ENCODE peak calls at places on chromosomes 6 and 20, in ten cellular contexts. Q is A549, J is esophagus muscularis mucosa, L is K562, G is GM12878, P is stomach, W is transverse colon, I is H1, Z is HepG2, F is SK-N-SH. S is an unnamed sample. For H3K4me1 and H3K9me3, the result is how much of the 10 kb centered on the place peaks cover.

GRCh38 chr6:165497472-165497871 is 165.6 kb downstream of the PDE10A start:
- DNase-seq in Q (no peak), J (no peak), L (no peak), G (no peak), P (no peak), W (no peak), I (no peak), Z (no peak), F (no peak), S (no peak)

GRCh38 chr6:124881898-124882579 is 80.2 kb upstream of the RNF217 start:
- DNase-seq in Q (no peak), J (no peak), L (no peak), G (no peak), P (no peak), W (no peak), I (no peak), Z (no peak), F (no peak), S (no peak)

GRCh38 chr6:120279706-120280105 is 930.1 kb upstream of the MAN1A1 start:
- DNase-seq in Q (no peak), J (no peak), L (no peak), G (no peak), P (no peak), W (no peak), I (no peak), Z (no peak), F (no peak), S (no peak)

GRCh38 chr6:104460759-104461530 is 398.8 kb downstream of the HACE1 start:
- DNase-seq in Q (no peak), J (no peak), L (no peak), G (no peak), P (no peak), W (no peak), I (no peak), Z (no peak), F (no peak), S (no peak)

GRCh38 chr20:35171753-35172433 is at the start of gene PROCR:
- DNase-seq in Q (peak), J (peak), L (peak), G (no peak), P (peak), W (peak), I (peak), Z (no peak), F (peak), S (peak)

GRCh38 chr20:32521780-32522524 is 63.2 kb downstream of the NOL4L start:
- DNase-seq in Q (peak), J (no peak), L (peak), G (no peak), P (peak), W (peak), I (peak), Z (peak), F (peak), S (no peak)

GRCh38 chr6:69026243-69026642 is 391.2 kb downstream of the ADGRB3 start:
- DNase-seq in Q (no peak), J (no peak), L (no peak), G (no peak), P (no peak), W (no peak), I (no peak), Z (no peak), F (no peak), S (no peak)

GRCh38 chr6:30893001-30893591 is 8.8 kb downstream of the DDR1 start:
- DNase-seq in Q (no peak), J (no peak), L (no peak), G (no peak), P (no peak), W (no peak), I (no peak), Z (no peak), F (peak), S (no peak)

GRCh38 chr20:36271639-36272546 is 34.2 kb upstream of the DLGAP4 start:
- DNase-seq in Q (no peak), J (no peak), L (no peak), G (no peak), P (no peak), W (no peak), I (no peak), Z (no peak), F (no peak), S (no peak)

GRCh38 chr20:20721489-20721888 is 9.0 kb upstream of the RALGAPA2 start:
- DNase-seq in Q (no peak), J (no peak), L (no peak), G (no peak), P (no peak), W (no peak), I (no peak), Z (no peak), F (no peak), S (no peak)

GRCh38 chr6:28489366-28490190 is 26.0 kb downstream of the GPX6 start:
- DNase-seq in Q (peak), J (peak), L (peak), G (peak), P (peak), W (peak), I (peak), Z (peak), F (peak), S (no peak)

GRCh38 chr20:46123482-46124245 is 5.5 kb downstream of the CD40 start:
- DNase-seq in Q (no peak), J (no peak), L (no peak), G (no peak), P (no peak), W (no peak), I (no peak), Z (no peak), F (no peak), S (no peak)

GRCh38 chr20:55103188-55103587 is 627.8 kb downstream of the DOK5 start:
- DNase-seq in Q (no peak), J (no peak), L (peak), G (no peak), P (peak), W (peak), I (no peak), Z (no peak), F (no peak), S (no peak)

GRCh38 chr6:5112065-5112799 is 27.1 kb downstream of the PPP1R3G start:
- DNase-seq in Q (no peak), J (no peak), L (no peak), G (no peak), P (no peak), W (no peak), I (no peak), Z (no peak), F (no peak), S (no peak)

GRCh38 chr20:48839083-48839482 is 11.3 kb upstream of the PREX1 start:
- DNase-seq in Q (no peak), J (no peak), L (no peak), G (no peak), P (no peak), W (no peak), I (no peak), Z (no peak), F (no peak), S (no peak)

GRCh38 chr6:34546551-34547321 is 9.4 kb downstream of the SPDEF start:
- DNase-seq in Q (peak), J (no peak), L (no peak), G (no peak), P (peak), W (peak), I (no peak), Z (no peak), F (no peak), S (peak)

GRCh38 chr6:38184780-38185080 is 365.2 kb downstream of the ZFAND3 start:
- DNase-seq in Q (no peak), J (no peak), L (no peak), G (no peak), P (no peak), W (no peak), I (peak), Z (no peak), F (peak), S (no peak)

GRCh38 chr6:42315991-42316378 is 98.3 kb upstream of the MRPS10 start:
- DNase-seq in Q (peak), J (no peak), L (no peak), G (no peak), P (no peak), W (peak), I (no peak), Z (peak), F (no peak), S (no peak)
- H3K4me1 ChIP-seq in Q (half or more), J (under half), L (under half), G (under half), P (under half), W (under half), I (under half), Z (under half), F (under half), S (under half)

GRCh38 chr20:31236953-31237352 is 20.5 kb upstream of the DEFB115 start:
- DNase-seq in Q (no peak), J (no peak), L (no peak), G (no peak), P (no peak), W (no peak), I (no peak), Z (no peak), F (no peak), S (no peak)

GRCh38 chr20:31239139-31239538 is 18.3 kb upstream of the DEFB115 start:
- DNase-seq in Q (no peak), J (no peak), L (no peak), G (no peak), P (no peak), W (no peak), I (no peak), Z (no peak), F (no peak), S (no peak)

DNA sequence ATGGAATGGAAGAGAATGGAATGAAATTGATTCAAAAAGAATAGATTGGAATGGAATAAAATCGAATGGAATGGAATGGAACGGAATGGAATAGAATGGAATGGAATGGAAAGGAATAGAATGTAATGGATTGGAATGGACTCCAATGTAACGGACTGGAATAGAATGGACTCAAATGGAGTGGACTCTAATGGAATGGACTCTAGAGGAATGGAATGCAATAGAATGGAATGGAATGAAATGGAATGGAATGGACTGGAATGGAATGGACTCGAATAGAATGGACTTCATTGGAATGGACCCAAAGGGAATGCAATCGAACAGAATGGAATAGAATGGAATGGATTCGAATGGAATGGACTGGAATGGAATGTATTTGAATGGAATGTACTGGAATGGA is 19.7 kb upstream of the DEFB115 start:
- DNase-seq in Q (no peak), J (no peak), L (no peak), G (no peak), P (no peak), W (no peak), I (no peak), Z (no peak), F (no peak), S (no peak)
- H3K9me3 ChIP-seq in Q (under half), J (half or more), L (under half), G (under half), P (half or more), W (under half), I (half or more), Z (half or more), F (under half), S (half or more)

DNA sequence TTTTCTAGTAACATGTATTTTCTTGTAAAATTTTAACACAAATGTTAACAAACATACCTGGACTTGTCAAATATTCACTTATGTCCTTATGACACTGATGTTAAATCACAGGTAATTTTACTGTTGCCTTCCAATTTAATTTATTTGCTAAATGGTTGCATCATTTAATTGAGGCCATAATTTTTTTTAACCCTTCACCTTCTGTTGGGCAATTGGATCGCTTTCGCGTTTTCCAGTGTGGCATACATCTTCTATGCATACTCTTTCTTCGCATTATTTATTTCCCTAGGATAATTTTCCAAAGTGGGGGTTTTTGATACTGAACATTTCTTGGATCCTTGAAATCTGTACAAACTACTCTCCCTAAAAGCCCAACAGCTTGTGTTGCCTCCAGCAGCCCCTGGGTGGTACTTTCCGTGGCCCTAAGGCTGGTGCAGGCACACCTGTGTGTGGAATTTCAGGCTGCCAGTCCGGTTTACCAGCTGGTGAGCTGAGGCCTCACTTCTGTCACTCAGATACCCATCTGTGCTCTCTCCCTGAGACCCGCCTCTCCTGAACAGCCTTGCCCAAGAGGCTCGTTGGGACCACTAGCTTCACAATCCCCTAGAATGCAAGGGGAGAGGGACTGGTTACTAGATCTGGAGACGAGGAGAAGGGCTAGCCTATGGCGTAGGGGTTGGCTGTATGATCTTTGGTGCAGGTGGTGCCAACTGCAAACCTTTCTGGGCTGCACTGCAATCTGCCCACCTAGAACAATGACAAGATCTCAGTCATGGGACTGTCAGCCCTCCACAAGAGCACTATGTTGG is 11.2 kb upstream of the C20orf144 start:
- DNase-seq in Q (no peak), J (no peak), L (no peak), G (no peak), P (peak), W (peak), I (no peak), Z (no peak), F (no peak), S (no peak)
- TF ChIP-seq EP300 in Q (no peak), J (no peak), L (no peak), G (no peak), P (no peak), W (no peak), I (no peak), Z (no peak), F (no peak), S (no peak)

DNA sequence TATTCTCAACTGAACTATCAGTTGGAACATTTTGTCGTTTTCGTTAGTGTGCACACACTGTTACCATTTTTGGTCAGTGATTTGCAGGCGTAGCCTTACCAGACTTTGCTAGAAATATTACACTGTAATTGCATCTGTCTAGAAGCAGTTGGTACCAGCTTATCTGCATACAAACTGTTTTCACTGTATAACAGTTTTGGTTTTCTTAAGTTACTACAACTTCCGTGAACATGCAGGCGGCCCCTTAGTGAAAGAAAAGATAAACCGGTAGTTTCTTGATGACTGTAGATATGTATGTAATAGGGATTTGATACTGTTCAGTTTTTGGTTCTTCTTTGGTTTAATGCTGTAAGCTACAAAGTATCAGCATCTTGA is 1.3 kb downstream of the DSTN start:
- DNase-seq in Q (no peak), J (no peak), L (no peak), G (no peak), P (no peak), W (no peak), I (no peak), Z (no peak), F (no peak), S (no peak)
- H3K4me1 ChIP-seq in Q (half or more), J (half or more), L (under half), G (under half), P (half or more), W (half or more), I (under half), Z (under half), F (under half), S (under half)

DNA sequence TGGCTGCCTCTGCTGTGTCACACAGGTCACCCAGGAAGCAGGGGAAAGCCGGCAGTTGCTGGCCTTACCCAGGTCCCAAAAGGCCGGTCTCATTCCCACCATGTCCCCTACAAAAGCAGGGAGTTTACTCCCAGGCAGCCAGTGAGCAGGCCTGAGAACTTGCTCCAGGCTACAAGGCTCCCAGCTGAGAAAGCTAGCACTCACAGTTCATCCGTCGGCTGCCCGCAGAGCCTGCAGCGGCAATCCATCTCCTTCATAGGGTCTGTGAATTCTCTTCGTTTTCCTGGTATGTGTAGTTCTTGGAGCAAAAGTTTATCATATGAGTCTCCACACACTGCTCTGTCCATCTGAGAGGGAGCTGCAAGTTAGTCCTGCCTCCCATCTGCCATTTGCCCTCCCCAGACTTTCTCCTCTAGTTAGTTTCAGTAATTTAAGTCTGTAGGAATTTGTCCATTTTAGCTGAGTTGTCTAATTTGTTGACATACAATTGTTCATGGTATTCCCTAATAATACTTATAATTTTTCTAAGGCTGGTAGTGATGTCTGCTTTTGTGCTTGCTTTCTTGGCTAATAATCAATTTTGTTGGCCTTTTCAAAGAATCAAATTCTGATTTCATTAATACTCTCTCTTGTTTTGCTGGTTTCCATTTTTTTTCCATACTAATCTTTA is 135.6 kb downstream of the MAP3K4 start:
- DNase-seq in Q (no peak), J (no peak), L (no peak), G (no peak), P (no peak), W (no peak), I (no peak), Z (no peak), F (no peak), S (no peak)
- H3K9me3 ChIP-seq in Q (under half), J (under half), L (under half), G (under half), P (under half), W (under half), I (under half), Z (under half), F (under half), S (under half)

DNA sequence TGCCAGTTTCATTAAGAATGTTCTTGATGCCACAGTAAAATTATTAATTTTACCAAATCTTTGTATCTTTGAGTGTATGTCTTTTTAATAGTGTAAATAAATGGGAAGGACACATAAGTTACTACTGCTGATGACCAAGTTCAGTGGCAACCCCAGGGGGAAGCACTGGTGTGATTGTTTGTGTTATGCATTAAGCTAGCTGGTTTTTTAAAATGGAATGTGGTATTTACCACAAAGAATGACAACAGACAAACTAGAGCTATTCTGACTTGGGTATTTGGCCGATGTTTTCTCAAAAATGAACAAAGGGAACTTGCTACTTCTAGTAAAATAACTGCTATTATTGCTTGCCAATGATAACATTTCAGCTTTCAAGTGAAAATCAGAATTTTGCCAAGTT is 2.9 kb downstream of the FNDC1 start:
- DNase-seq in Q (no peak), J (peak), L (no peak), G (no peak), P (no peak), W (no peak), I (no peak), Z (no peak), F (no peak), S (no peak)
- TF ChIP-seq EP300 in Q (no peak), J (no peak), L (no peak), G (no peak), P (no peak), W (no peak), I (no peak), Z (no peak), F (no peak), S (no peak)

S was measured in tibial nerve.